ENCODE peak calls at places on chromosomes 7 and 10, in eight cellular contexts. Z is hepatocyte, T is fibroblast of lung, O is transverse colon, Y is Panc1, E is Peyer's patch, Q is ovary, N is upper lobe of left lung. J is an unnamed sample. For H3K4me1, the result is how much of the 10 kb centered on the place peaks cover.

GRCh38 chr10:5775705-5776104 is 37.5 kb downstream of the GDI2 start:
- DNase-seq in N (peak), Q (no peak), O (peak), T (no peak), Z (no peak), E (peak), Y (no peak), J (no peak)

GRCh38 chr7:44724276-44724675 is 24.4 kb upstream of the ZMIZ2 start:
- DNase-seq in Z (no peak), E (no peak), Q (no peak), T (no peak), Y (no peak), O (no peak), N (no peak), J (no peak)

GRCh38 chr10:121927361-121927840 is 430 bp downstream of the ATE1 start:
- DNase-seq in E (peak), Y (no peak), Z (peak), O (peak), N (peak), Q (peak), T (peak), J (no peak)

GRCh38 chr10:49109669-49110335 is 5.5 kb downstream of the VSTM4 start:
- DNase-seq in Q (peak), O (peak), Y (no peak), E (peak), Z (peak), T (peak), N (peak), J (no peak)

GRCh38 chr7:116363637-116364432 is 135.7 kb upstream of the CAV2 start:
- DNase-seq in T (no peak), N (no peak), Y (no peak), O (no peak), Z (no peak), E (no peak), Q (no peak), J (no peak)

GRCh38 chr10:119705434-119705831 is 20.4 kb upstream of the INPP5F start:
- DNase-seq in E (no peak), T (no peak), Q (no peak), O (no peak), Z (no peak), Y (no peak), N (no peak), J (no peak)

GRCh38 chr10:9766762-9767161 is 1250.9 kb upstream of the CELF2 start:
- DNase-seq in E (no peak), O (no peak), Q (no peak), T (no peak), Y (no peak), Z (no peak), N (no peak), J (no peak)

GRCh38 chr7:116802784-116803183 is 59.6 kb upstream of the CAPZA2 start:
- DNase-seq in N (no peak), T (peak), Q (no peak), O (peak), Y (peak), Z (peak), E (no peak), J (no peak)

GRCh38 chr7:128914566-128915151 is 4.2 kb upstream of the KCP start:
- DNase-seq in O (no peak), E (peak), Y (no peak), T (no peak), Z (no peak), N (no peak), Q (no peak), J (no peak)

DNA sequence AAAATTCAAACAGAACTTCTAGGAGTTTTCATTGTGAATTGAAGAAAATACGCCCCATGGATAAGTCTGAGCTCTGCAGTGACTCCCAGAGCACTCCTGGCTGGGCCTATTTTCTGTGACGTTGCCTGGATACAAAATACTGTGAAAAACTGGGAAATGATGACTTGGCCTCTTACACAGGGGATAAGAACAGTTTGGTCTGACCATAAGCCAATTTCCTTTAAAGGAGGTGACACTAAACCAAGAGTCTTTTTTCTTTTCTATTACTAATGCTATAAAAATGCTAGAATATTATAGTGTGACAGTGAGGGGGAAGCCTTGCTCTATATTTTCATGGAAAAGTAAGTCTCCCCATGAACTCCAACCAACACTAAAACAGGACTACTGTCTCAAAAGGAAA is 45.6 kb downstream of the MYOF start:
- DNase-seq in T (peak), Z (peak), E (no peak), Y (no peak), Q (peak), O (peak), N (no peak), J (no peak)
- H3K4me1 ChIP-seq in T (half or more), Z (half or more), E (under half), Y (half or more), Q (under half), O (half or more), N (half or more), J (under half)

GRCh38 chr10:92914478-92915066 is 66.3 kb downstream of the EXOC6 start:
- DNase-seq in T (peak), N (peak), Q (peak), O (peak), Z (peak), E (peak), Y (peak), J (peak)
- TF ChIP-seq CTCF in T (peak), N (peak), Q (peak), O (peak), Z (peak), E (peak), Y (peak), J (peak)

GRCh38 chr7:55548295-55548731 is 24.0 kb downstream of the VOPP1 start:
- DNase-seq in Q (no peak), E (no peak), O (no peak), Y (no peak), N (no peak), Z (no peak), T (no peak), J (no peak)

GRCh38 chr7:55550838-55551537 is 21.3 kb downstream of the VOPP1 start:
- DNase-seq in N (no peak), Q (no peak), T (no peak), E (no peak), Y (no peak), O (no peak), Z (peak), J (no peak)

GRCh38 chr7:55549457-55549856 is 22.8 kb downstream of the VOPP1 start:
- DNase-seq in E (no peak), T (no peak), N (no peak), Z (no peak), O (peak), Y (no peak), Q (no peak), J (no peak)

GRCh38 chr7:55552320-55553086 is 19.8 kb downstream of the VOPP1 start:
- DNase-seq in Z (peak), Y (no peak), O (peak), T (peak), E (peak), N (peak), Q (no peak), J (no peak)

GRCh38 chr7:55550010-55550409 is 22.3 kb downstream of the VOPP1 start:
- DNase-seq in T (no peak), Q (no peak), Y (no peak), N (no peak), E (peak), O (peak), Z (no peak), J (peak)
- H3K4me1 ChIP-seq in T (under half), Q (under half), Y (half or more), N (under half), E (under half), O (half or more), Z (under half), J (under half)

DNA sequence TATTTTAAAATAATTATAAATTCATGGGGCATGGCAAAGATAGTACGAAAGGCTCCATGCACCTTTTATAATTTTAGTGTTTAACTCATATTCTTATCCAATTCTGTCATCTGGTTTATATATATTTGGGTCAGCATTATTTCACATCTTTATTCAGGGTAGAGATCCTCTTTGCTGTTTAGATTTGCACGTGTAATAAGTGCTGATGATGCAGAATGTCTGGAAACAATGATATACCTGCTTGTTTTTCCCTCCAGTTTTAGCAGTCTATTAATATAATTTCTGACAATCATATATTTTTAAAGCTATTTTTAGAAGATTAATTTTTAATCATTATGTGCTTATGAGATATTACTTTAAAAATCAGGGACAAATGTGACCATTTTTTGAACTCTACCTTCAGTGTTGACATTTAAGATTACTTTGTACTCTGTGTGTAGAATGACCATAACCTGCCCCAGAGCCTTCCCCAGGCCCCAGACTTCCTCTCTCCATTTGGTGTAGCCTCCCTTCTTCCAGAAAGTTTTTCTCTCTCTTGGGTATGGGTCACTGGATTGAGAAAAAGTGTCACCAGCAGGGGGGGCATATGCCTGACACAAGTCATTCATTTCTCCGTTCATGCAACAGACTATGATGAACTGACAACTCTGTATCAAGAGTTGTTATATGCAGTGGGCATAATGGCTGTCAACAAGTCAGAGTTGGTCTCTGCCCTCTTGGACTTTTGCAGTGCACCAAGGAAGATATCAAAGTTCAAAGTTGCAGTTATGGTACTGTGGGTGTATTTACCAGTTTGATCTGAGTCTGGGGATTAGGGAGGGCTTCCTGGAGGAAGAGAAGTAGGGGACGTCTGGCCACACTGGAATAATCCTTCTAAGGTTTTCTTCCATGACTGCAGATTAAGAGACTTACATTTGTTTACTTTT is 192.6 kb upstream of the CCDC6 start:
- DNase-seq in T (no peak), O (no peak), Q (no peak), N (no peak), Y (no peak), Z (no peak), E (no peak), J (no peak)
- TF ChIP-seq CTCF in T (peak), O (peak), Q (no peak), N (peak), Y (peak), Z (no peak), E (peak), J (no peak)

GRCh38 chr10:126948355-126949160 is 43.3 kb downstream of the DOCK1 start:
- DNase-seq in Q (no peak), O (no peak), E (no peak), T (no peak), N (no peak), Z (no peak), Y (no peak), J (no peak)
- H3K4me1 ChIP-seq in Q (under half), O (under half), E (under half), T (under half), N (under half), Z (under half), Y (under half), J (under half)

DNA sequence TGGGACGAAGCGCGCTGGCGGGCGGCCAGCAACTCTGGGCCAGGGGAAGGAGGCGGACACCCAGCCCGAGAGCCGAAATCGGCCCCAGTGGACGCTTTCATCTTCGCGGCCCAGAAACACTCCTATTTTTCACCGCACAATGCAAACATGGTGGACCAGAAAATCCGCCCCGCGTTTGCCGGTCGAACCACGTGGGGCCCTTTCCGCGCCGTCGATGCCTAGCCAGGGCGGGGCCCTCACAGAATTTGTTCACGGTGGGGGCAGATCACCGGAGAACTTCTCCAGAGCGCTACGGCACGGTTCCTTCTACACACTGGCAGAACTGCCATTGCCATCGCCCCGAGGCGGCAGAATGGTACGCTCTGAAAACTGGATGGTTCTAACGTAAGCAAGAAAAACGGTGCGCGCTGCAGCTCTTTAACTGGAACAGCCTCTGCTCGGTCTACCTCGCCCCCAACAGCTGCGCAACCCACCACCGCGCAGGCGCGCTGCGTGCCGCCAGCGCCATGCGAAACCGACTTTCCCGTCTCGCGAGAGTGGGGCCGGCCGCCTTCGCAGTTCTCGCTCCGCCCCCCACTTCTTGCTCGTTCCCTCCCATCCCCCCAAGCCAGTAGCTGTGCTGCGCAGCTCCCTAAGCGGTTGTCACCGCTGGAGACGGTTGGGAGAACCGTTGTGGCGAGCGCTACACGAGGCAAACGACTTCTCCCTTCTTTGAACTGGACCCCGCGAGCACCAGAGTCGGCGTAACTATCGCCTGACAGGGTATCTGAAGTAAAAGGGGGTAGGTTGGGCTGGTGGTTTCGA is at the start of gene HNRNPH3:
- DNase-seq in O (peak), N (peak), Y (peak), Q (peak), E (peak), T (peak), Z (peak), J (peak)
- TF ChIP-seq CTCF in O (peak), N (no peak), Y (no peak), Q (peak), E (peak), T (no peak), Z (no peak), J (no peak)

GRCh38 chr10:80473096-80473657 is 19.1 kb downstream of the TSPAN14 start:
- DNase-seq in Z (no peak), E (peak), Q (no peak), Y (no peak), N (no peak), T (no peak), O (no peak), J (no peak)
- H3K4me1 ChIP-seq in Z (under half), E (under half), Q (under half), Y (under half), N (half or more), T (under half), O (half or more), J (under half)

GRCh38 chr10:112471878-112472487 is 25.0 kb downstream of the VTI1A start:
- DNase-seq in Q (no peak), Z (peak), T (peak), O (no peak), N (no peak), E (no peak), Y (peak), J (no peak)

DNA sequence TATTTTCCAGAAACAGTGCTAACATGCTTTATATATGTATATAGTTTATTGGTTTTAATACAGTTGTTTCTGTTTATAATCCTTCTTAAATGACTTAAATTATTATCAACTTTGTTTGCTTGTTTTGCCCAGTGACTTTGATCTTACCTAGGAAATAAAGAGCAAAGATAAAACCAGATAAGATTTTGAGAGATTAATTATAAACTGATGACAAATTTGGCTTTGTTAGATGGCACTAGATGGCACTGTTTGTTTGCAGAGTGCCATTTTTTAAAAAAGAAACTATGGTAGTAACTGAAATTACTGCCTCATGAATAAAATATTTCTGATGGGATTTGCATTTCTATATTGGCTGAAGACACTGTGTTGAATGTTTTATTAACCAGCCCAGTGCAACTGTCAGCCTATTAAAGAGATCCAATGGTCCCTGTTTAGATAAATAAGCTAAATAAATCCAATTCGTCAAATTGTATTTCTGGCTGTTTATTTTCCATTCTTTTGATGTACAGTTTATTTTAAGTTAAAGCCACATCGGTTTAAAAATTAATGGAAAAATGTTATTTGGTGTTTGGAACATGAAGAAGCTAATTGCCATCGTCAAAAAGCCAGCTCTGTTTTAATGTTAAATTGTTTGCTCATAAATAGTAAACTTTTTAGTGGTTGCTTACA is 28.7 kb downstream of the VTI1A start:
- DNase-seq in N (no peak), O (no peak), Y (no peak), Z (no peak), E (no peak), Q (no peak), T (peak), J (no peak)
- TF ChIP-seq CTCF in N (no peak), O (peak), Y (peak), Z (peak), E (peak), Q (no peak), T (peak), J (no peak)

DNA sequence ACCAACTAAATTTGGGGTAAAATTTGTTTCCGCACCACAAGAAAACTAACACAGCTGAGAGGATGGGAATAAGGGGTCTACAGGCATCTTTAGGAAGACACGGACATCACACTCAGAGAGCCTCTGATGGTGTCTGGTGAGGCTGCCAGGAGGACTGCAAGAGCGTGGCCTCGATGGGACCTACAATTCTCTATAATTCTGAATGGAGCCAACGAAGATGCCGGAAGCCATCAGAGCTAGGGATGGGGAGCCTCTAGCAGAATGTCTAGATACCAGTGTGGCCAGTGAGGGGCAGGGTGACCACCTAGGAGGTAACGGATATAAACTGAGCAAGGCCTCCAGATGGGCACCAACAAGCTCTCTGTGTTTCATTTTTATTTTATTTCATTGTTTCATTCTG is 7.5 kb downstream of the GRID1 start:
- DNase-seq in Y (no peak), O (no peak), Q (no peak), N (no peak), T (no peak), Z (no peak), E (peak), J (no peak)
- H3K4me1 ChIP-seq in Y (under half), O (under half), Q (under half), N (under half), T (under half), Z (under half), E (under half), J (under half)